ENCODE peak calls at places on chromosomes 4 and X, in four cellular contexts. W is astrocyte; T is CD4-positive, CD25-positive, alpha-beta regulatory T cell; H is left lung. S is an unnamed sample.

GRCh38 chr4:102551946-102552575 is 50.9 kb downstream of the NFKB1 start:
- DNase-seq in W (no peak), H (no peak), T (no peak), S (no peak)

GRCh38 chrX:49165901-49166881 is 3.6 kb downstream of the MAGIX start:
- DNase-seq in T (peak; percentile 75), H (peak; percentile 79), W (peak; percentile 68), S (peak; percentile 61)

GRCh38 chr4:137394000-137394399 is 138.3 kb downstream of the PCDH18 start:
- DNase-seq in H (no peak), W (no peak), T (no peak), S (no peak)

GRCh38 chr4:5045099-5045498 is 6.2 kb upstream of the STK32B start:
- DNase-seq in H (peak; percentile 63), T (no peak), W (no peak), S (no peak)

GRCh38 chr4:8251110-8251883 is 18.3 kb upstream of the HTRA3 start:
- DNase-seq in H (no peak), W (no peak), T (no peak), S (no peak)

GRCh38 chr4:174201898-174202297 is 81.6 kb downstream of the FBXO8 start:
- DNase-seq in W (no peak), H (no peak), T (no peak), S (no peak)

GRCh38 chrX:14352511-14352910 is 176.8 kb upstream of the GLRA2 start:
- DNase-seq in T (no peak), H (no peak), W (no peak), S (no peak)

GRCh38 chr4:168618577-168619265 is 121.9 kb downstream of the PALLD start:
- DNase-seq in H (no peak), T (no peak), W (peak; percentile 95), S (peak; percentile 72)

GRCh38 chr4:10584042-10584441 is 100.5 kb downstream of the CLNK start:
- DNase-seq in T (no peak), W (peak; percentile 93), H (peak; percentile 36), S (peak; percentile 31)

GRCh38 chr4:2296621-2297601 is 35.0 kb upstream of the MXD4 start:
- DNase-seq in T (no peak), W (no peak), H (no peak), S (no peak)

GRCh38 chr4:148315049-148315448 is 127.2 kb downstream of the NR3C2 start:
- DNase-seq in H (no peak), T (no peak), W (peak; percentile 92), S (no peak)

GRCh38 chrX:43551590-43551989 is 104.5 kb upstream of the MAOA start:
- DNase-seq in T (no peak), H (no peak), W (no peak), S (peak; percentile 33)

GRCh38 chr4:76738081-76738931 is 159.6 kb downstream of the SOWAHB start:
- DNase-seq in T (no peak), H (no peak), W (peak; percentile 96), S (peak; percentile 55)

GRCh38 chr4:152687974-152688599 is 8.3 kb upstream of the TMEM154 start:
- DNase-seq in W (no peak), H (no peak), T (no peak), S (no peak)

GRCh38 chr4:120977435-120977997 is 55.0 kb upstream of the PRDM5 start:
- DNase-seq in T (no peak), W (peak; percentile 42), H (no peak), S (no peak)

GRCh38 chr4:182724414-182724813 is 192.8 kb downstream of the DCTD start:
- DNase-seq in H (no peak), T (no peak), W (no peak), S (no peak)

GRCh38 chr4:149845643-149846208 is 30.1 kb upstream of the IQCM start:
- DNase-seq in W (no peak), H (no peak), T (no peak), S (no peak)

GRCh38 chr4:153611679-153612078 is 72.4 kb upstream of the TLR2 start:
- DNase-seq in H (no peak), W (peak; percentile 33), T (no peak), S (no peak)

DNA sequence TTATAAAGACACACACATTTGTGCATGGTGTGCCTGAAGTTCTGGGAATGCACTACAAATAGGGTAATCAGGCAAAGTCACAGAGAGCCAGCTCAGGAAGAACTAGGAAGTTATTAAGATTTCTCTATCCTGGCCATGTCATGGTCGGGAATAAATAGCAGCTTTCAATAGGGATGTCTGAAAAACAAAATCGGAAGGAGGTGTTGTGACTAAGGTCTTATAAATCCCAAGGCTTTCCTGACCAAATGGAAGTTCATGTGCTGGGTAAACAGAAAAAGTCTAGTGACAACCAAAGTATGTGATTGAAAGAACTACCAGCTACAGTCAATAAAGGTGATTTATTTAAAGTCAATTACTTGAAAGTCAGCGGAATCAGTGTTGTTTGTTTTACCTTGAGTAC is 262.5 kb upstream of the HS3ST1 start:
- DNase-seq in H (no peak), T (no peak), W (no peak), S (no peak)
- H3K27me3 ChIP-seq in H (no peaks in the 10 kb centered on the region), T (no peaks in the 10 kb centered on the region), W (no peaks in the 10 kb centered on the region), S (no peaks in the 10 kb centered on the region)

DNA sequence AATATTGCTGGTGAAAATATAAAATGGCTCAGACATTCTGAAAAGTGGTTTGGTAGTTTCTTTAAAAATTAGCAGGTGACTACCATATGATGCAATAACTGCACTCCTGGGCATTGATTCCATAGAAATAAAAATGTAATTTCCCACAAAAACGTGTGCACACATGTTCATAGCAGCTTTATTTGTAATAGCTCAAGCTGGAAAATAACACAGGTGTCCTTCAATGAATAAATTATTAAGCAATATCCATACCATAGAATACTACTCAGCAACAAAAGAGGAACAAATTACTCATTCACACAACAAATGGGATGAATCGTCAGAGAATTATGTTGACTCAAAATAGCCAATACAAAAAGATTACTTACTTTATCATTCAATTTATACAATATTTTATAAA is 893.7 kb upstream of the SLIT2 start:
- DNase-seq in H (no peak), W (peak; percentile 26), T (no peak), S (no peak)
- H3K36me3 ChIP-seq in H (no peaks in the 10 kb centered on the region), W (no peaks in the 10 kb centered on the region), T (no peaks in the 10 kb centered on the region), S (no peaks in the 10 kb centered on the region)

DNA sequence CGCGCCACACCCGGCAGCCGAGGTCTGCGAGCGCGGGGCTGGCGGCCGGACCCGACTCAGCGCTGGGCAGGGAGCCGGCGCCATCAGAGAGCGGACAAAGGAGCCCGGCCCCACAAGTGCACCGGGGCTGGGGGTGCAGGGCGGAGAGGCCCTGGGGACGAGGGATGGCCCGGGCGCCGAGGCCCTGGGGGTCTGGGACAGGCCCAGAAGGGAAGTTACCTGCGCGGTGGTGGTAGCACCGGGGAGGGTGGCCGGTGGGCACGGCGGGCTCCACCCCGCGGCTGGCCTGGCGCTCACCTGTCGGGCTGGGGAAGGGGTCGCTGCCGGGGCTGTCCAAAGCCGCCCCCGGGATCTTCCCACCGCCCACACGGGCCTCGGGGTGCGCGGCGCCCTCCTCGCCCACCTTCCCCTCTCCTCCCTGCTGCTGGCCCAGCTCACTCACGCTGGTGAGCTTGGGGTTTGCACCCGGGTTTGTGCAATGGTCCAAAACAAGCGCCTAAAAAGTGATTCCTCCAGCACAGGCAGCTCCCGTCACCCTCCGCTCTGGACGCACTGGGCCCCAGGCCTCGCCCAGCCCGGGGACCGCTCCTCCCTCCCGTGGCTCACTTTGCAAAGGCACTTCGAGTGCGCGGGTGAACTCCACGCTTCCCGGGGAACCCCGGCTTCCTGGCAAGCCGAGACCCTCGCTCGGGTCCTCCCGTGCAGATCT is at the start of gene CTPS2:
- DNase-seq in W (peak; percentile 36), T (peak; percentile 45), H (peak; percentile 72), S (peak; percentile 76)
- H3K27me3 ChIP-seq in W (no peaks in the 10 kb centered on the region), T (no peaks in the 10 kb centered on the region), H (peaks cover 10% of the 10 kb centered on the region), S (no peaks in the 10 kb centered on the region)

DNA sequence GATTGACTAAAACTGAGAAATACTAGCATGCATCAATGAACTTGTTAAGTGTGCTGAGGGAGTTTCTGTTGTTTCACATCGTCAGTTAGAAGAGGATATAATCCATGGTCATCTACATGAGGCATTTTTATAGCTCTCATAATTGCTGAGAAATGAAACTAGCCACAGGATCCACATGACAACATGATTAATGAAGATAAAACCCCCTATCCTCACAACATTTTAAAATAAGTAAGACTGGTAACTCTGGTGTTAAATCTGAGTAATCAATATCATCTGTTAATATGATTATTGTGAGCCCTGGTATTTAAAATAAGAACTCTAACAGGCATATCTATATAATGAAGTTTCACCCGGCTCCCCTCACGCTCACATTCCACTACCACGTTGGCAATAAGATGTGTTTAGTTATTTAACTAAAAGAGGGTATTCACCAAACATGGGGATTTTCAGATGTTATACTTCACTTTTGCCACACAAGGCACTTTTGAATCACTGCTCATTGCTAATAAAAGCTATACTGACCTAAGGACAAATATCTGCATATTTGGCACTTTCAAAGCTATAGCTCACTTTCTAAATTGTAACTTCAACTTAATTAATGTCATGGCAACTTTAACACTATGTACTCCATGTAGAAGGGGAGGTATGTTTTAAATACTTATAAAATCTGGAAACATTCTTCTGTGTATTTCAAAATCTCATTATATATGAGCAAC is 6.7 kb downstream of the UNC5C start:
- DNase-seq in W (no peak), H (no peak), T (no peak), S (no peak)
- H3K36me3 ChIP-seq in W (no peaks in the 10 kb centered on the region), H (no peaks in the 10 kb centered on the region), T (no peaks in the 10 kb centered on the region), S (no peaks in the 10 kb centered on the region)

GRCh38 chrX:126658447-126658846 is 105.8 kb upstream of the DCAF12L1 start:
- DNase-seq in T (no peak), W (no peak), H (no peak), S (no peak)
- H3K27me3 ChIP-seq in T (no peaks in the 10 kb centered on the region), W (no peaks in the 10 kb centered on the region), H (no peaks in the 10 kb centered on the region), S (no peaks in the 10 kb centered on the region)

S was measured in MG63.